ENCODE peak calls at places on chromosomes 6 and 20, in six cellular contexts. I is A549; N is astrocyte of the spinal cord; E is lower lobe of right lung; J is progenitor cell of endocrine pancreas; A is CD4-positive, alpha-beta T cell. D is an unnamed sample.

GRCh38 chr6:165834613-165835259 is 171.7 kb upstream of the PDE10A start:
- DNase-seq in I (peak; percentile 72), N (no peak), E (peak; percentile 91), J (no peak), A (no peak), D (no peak)

GRCh38 chr6:25670208-25670607 is 18.2 kb downstream of the SCGN start:
- DNase-seq in I (no peak), N (no peak), E (no peak), J (no peak), A (no peak), D (no peak)

GRCh38 chr6:168032383-168032760 is 34.9 kb downstream of the KIF25 start:
- DNase-seq in I (no peak), N (peak; percentile 84), E (no peak), J (no peak), A (no peak), D (no peak)

GRCh38 chr6:69487688-69488087 is 309.1 kb downstream of the LMBRD1 start:
- DNase-seq in I (peak; percentile 0), N (no peak), E (no peak), J (no peak), A (no peak), D (no peak)

GRCh38 chr20:24979036-24979960 is 13.3 kb downstream of the APMAP start:
- DNase-seq in I (no peak), N (no peak), E (no peak), J (no peak), A (peak; percentile 25), D (no peak)

GRCh38 chr6:137661601-137662000 is 167.4 kb upstream of the OLIG3 start:
- DNase-seq in I (peak; percentile 46), N (no peak), E (no peak), J (no peak), A (peak; percentile 59), D (no peak)

GRCh38 chr20:2210646-2211556 is 84.9 kb upstream of the TGM3 start:
- DNase-seq in I (peak; percentile 37), N (peak; percentile 36), E (peak; percentile 53), J (no peak), A (no peak), D (no peak)

GRCh38 chr6:106168097-106168888 is 82.2 kb downstream of the PRDM1 start:
- DNase-seq in I (no peak), N (no peak), E (no peak), J (no peak), A (no peak), D (no peak)

GRCh38 chr20:7516631-7517051 is 423.6 kb downstream of the HAO1 start:
- DNase-seq in I (no peak), N (no peak), E (no peak), J (no peak), A (no peak), D (no peak)

GRCh38 chr6:77021232-77021631 is 442.1 kb downstream of the HTR1B start:
- DNase-seq in I (no peak), N (no peak), E (no peak), J (no peak), A (no peak), D (no peak)
- TF ChIP-seq CTCF in I (no peak), N (no peak), E (no peak), J (no peak), A (no peak), D (no peak)

GRCh38 chr6:57040011-57040410 is 6.5 kb upstream of the KIAA1586 start:
- DNase-seq in I (peak; percentile 35), N (no peak), E (no peak), J (no peak), A (no peak), D (no peak)
- TF ChIP-seq CTCF in I (no peak), N (peak; percentile 26), E (no peak), J (no peak), A (no peak), D (no peak)

GRCh38 chr6:38012573-38012972 is 193.0 kb downstream of the ZFAND3 start:
- DNase-seq in I (peak; percentile 47), N (peak; percentile 56), E (no peak), J (no peak), A (no peak), D (no peak)
- TF ChIP-seq CTCF in I (peak; percentile 37), N (peak; percentile 77), E (peak; percentile 59), J (peak; percentile 55), A (peak; percentile 24), D (no peak)

DNA sequence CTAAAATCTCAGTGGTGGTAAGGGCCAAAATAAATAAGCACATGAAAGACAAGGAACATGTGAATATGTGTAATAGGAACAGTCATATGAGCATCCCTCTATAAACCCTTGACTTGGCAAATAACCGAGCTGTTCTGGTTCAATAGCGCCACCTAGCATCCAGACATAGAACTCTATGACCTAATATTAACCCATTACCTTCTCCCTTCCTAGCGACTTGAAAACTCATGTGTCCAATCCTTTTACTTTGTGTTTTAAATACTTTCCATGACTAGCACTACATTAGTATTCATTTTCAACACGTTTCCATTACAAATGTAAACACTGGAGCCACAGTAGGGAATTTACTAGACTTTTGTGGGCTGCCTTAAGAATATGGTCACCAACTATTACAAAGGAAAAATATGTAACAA is 279.7 kb downstream of the UST start:
- DNase-seq in I (peak; percentile 72), N (peak; percentile 91), E (no peak), J (no peak), A (no peak), D (no peak)
- TF ChIP-seq CTCF in I (peak; percentile 40), N (peak; percentile 66), E (peak; percentile 40), J (peak; percentile 64), A (peak; percentile 8), D (no peak)

DNA sequence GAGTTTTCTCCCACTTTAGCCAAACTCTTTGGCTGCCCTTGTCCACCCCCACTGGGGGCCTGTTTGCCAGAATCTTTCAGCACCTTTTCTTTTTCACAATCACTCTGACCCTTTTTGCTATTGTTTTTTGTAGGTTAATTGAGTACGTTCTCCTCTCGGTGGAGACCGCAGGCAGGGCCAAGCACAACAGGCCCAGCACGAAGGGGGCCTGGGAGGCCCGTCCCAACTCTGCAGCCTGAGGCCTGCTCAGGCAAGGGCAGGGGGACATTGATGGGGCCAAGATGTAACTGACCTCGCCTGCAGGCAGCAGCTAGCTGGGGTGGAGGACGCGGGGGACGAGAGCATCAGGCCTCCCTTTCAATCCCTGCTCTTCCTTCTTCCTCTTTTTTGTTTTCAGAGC is 47.7 kb downstream of the SLC2A10 start:
- DNase-seq in I (no peak), N (no peak), E (no peak), J (no peak), A (no peak), D (no peak)
- TF ChIP-seq CTCF in I (no peak), N (no peak), E (no peak), J (no peak), A (no peak), D (no peak)

GRCh38 chr6:151374024-151374423 is 17.3 kb downstream of the ZBTB2 start:
- DNase-seq in I (no peak), N (no peak), E (no peak), J (no peak), A (no peak), D (no peak)

GRCh38 chr6:151375833-151376232 is 15.5 kb downstream of the ZBTB2 start:
- DNase-seq in I (no peak), N (no peak), E (no peak), J (no peak), A (no peak), D (no peak)

GRCh38 chr6:151365233-151365632 is 26.1 kb downstream of the ZBTB2 start:
- DNase-seq in I (no peak), N (no peak), E (no peak), J (no peak), A (no peak), D (no peak)

GRCh38 chr6:151372164-151372563 is 19.2 kb downstream of the ZBTB2 start:
- DNase-seq in I (no peak), N (no peak), E (no peak), J (no peak), A (no peak), D (no peak)

DNA sequence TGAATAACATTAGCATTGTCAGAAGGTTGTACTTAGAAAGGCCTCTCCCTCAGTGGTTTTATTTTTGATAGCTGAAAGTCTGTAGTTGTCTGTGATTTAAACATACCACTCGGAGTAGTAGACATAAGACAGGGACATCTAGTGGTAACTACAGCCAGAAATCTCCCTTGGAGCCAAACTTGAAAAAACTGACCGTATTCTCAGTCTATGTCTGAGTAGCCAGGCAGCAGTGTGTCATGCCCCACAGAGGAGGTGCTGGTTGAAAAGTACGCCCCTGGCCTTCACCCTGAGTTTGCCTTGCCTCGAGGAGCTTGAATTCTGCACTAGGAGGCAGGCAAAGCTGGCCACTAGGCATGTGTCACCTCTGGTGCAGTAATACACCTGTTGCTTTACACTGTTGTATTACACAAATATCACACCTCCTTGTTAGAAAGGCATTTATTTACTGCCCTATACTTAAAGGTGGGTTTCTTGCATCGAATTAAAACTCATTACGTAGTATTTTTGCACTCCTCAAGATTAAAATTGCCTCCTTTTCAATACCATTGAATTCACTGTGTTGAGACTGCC is 20.8 kb downstream of the ZBTB2 start:
- DNase-seq in I (peak; percentile 29), N (peak; percentile 52), E (no peak), J (no peak), A (no peak), D (no peak)
- TF ChIP-seq CTCF in I (peak; percentile 17), N (peak; percentile 54), E (no peak), J (peak; percentile 14), A (no peak), D (no peak)